ENCODE peak calls at places on chromosomes 1 and 21, in four cellular contexts. Y is endothelial cell of umbilical vein, D is uterus, T is thyroid gland. K is an unnamed sample.

GRCh38 chr1:3405974-3406867 is 48.2 kb upstream of the ARHGEF16 start:
- DNase-seq in T (no peak), D (no peak), Y (no peak), K (no peak)

GRCh38 chr21:45308211-45309068 is 20.7 kb upstream of the POFUT2 start:
- DNase-seq in D (no peak), T (no peak), Y (no peak), K (peak; percentile 73)

GRCh38 chr1:212477680-212478466 is 45.2 kb downstream of the NENF start:
- DNase-seq in T (no peak), D (no peak), Y (no peak), K (peak; percentile 28)

GRCh38 chr1:39900662-39901485 is 843 bp downstream of the MYCL start:
- DNase-seq in D (no peak), T (peak; percentile 47), Y (no peak), K (no peak)

GRCh38 chr1:156693858-156694562 is 11.4 kb downstream of the CRABP2 start:
- DNase-seq in T (peak; percentile 20), Y (no peak), D (no peak), K (no peak)

GRCh38 chr1:231460614-231461013 is 38.5 kb upstream of the EGLN1 start:
- DNase-seq in Y (no peak), T (no peak), D (no peak), K (no peak)

GRCh38 chr1:231512147-231512698 is 16.2 kb upstream of the TSNAX start:
- DNase-seq in D (no peak), T (no peak), Y (no peak), K (no peak)

GRCh38 chr1:115118596-115118995 is 29.3 kb upstream of the TSPAN2 start:
- DNase-seq in D (no peak), T (no peak), Y (no peak), K (no peak)

GRCh38 chr1:51329443-51330325 is 678 bp downstream of the TTC39A start:
- DNase-seq in Y (no peak), T (peak; percentile 87), D (no peak), K (no peak)

GRCh38 chr21:34513109-34513675 is 1.2 kb upstream of the KCNE1 start:
- DNase-seq in T (no peak), D (no peak), Y (no peak), K (no peak)

GRCh38 chr1:155466996-155467395 is 95.6 kb downstream of the ASH1L start:
- DNase-seq in D (no peak), T (no peak), Y (peak; percentile 57), K (no peak)

GRCh38 chr1:10665226-10665625 is 131.2 kb downstream of the CASZ1 start:
- DNase-seq in Y (no peak), T (no peak), D (no peak), K (no peak)
- H3K27ac ChIP-seq in Y (no peak overlapping the region), T (no peak overlapping the region), D (no peak overlapping the region), K (peak overlapping the region; percentile 88)

DNA sequence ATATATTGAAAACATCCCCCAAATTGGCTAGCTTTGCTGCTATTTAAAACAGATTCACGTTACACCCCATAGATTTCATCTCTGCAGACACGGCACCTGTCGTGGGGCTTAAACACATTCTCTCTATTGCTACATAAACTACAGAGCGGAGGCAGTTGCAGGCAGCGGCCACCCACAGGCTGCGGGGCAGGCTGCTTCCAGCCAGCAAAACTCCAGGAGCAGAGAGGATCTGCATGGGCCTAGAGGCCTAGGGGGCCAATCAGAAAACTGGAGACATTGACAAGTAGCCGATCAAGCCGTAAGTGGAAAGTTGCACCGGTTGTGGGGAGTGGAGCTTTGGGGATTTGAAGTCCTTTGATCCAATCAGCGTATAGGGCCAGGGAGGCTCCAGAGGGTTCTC is 129.0 kb upstream of the KLHDC7A start:
- DNase-seq in T (no peak), Y (no peak), D (no peak), K (no peak)
- H3K27me3 ChIP-seq in T (no peaks in the 10 kb centered on the region), Y (no peaks in the 10 kb centered on the region), D (no peaks in the 10 kb centered on the region), K (no peaks in the 10 kb centered on the region)

GRCh38 chr1:186002426-186002825 is 268.2 kb downstream of the HMCN1 start:
- DNase-seq in Y (no peak), T (no peak), D (no peak), K (no peak)

GRCh38 chr1:185996211-185996610 is 262.0 kb downstream of the HMCN1 start:
- DNase-seq in T (peak; percentile 1), D (no peak), Y (peak; percentile 47), K (peak; percentile 74)

DNA sequence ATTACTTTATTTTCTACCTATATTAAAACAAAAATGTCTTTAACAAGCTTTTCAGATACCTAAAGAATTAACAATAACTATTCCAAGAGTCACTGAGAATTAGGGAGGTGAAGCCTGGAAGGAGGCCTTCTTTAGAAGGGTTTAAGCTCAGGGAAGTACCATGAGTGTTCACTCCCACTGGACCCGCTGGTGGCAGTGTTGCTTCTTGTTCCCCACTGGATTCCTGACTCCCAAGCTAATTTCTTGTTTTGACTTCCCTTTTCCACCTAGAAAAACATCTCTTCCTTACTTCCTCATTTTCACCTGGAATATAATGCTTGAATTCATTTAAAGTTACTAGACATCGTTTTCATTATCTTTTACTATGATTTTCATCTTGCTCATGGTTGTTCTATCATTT is 264.2 kb downstream of the HMCN1 start:
- DNase-seq in Y (no peak), D (no peak), T (peak; percentile 11), K (no peak)
- TF ChIP-seq CTCF in Y (no peak), D (no peak), T (no peak), K (no peak)

GRCh38 chr1:225919906-225920305 is 4.1 kb downstream of the PYCR2 start:
- DNase-seq in T (no peak), Y (peak; percentile 95), D (peak; percentile 68), K (peak; percentile 80)
- H3K27ac ChIP-seq in T (no peak overlapping the region), Y (peak overlapping the region; percentile 25), D (no peak overlapping the region), K (peak overlapping the region; percentile 8)

GRCh38 chr1:38568061-38568857 is 291.3 kb downstream of the RRAGC start:
- DNase-seq in T (no peak), Y (no peak), D (no peak), K (no peak)
- H3K27me3 ChIP-seq in T (no peaks in the 10 kb centered on the region), Y (no peaks in the 10 kb centered on the region), D (no peaks in the 10 kb centered on the region), K (peaks cover 42% of the 10 kb centered on the region)

GRCh38 chr1:82778612-82779011 is 977.9 kb downstream of the ADGRL2 start:
- DNase-seq in Y (peak; percentile 17), T (no peak), D (no peak), K (no peak)
- TF ChIP-seq CTCF in Y (peak; percentile 25), T (no peak), D (no peak), K (no peak)

GRCh38 chr1:40901886-40902633 is 39.9 kb upstream of the CITED4 start:
- DNase-seq in D (peak; percentile 27), Y (peak; percentile 47), T (no peak), K (peak; percentile 72)
- H3K27ac ChIP-seq in D (no peak overlapping the region), Y (no peak overlapping the region), T (peak overlapping the region; percentile 75), K (peak overlapping the region; percentile 53)